ENCODE peak calls at places on chromosomes 16 and 17, in nine cellular contexts. T is sigmoid colon, C is fibroblast of the conjunctiva, J is ovary, D is heart right ventricle, F is WTC11, A is germinal center, E is activated T-cell treated with anti-CD3 and anti-CD28 coated beads for 1 hour, O is GM23338. M is an unnamed sample.
A peak's percentile ranks its signal among the peaks of the same experiment; 100 is the strongest.

GRCh38 chr17:7588553-7589203 is 1.2 kb downstream of the SOX15 start:
- DNase-seq in F (no peak), D (no peak), T (no peak), A (no peak), C (no peak), J (no peak), O (peak; percentile 59), E (no peak), M (peak; percentile 51)

GRCh38 chr17:28030386-28030785 is 12.1 kb upstream of the NLK start:
- DNase-seq in O (no peak), E (no peak), C (no peak), F (no peak), J (no peak), T (no peak), A (no peak), D (no peak), M (no peak)

GRCh38 chr16:24273511-24273910 is 17.4 kb downstream of the CACNG3 start:
- DNase-seq in F (no peak), C (no peak), E (no peak), J (no peak), T (no peak), D (no peak), O (no peak), A (no peak), M (no peak)

GRCh38 chr17:77898521-77899434 is 59.7 kb upstream of the TNRC6C start:
- DNase-seq in J (no peak), A (no peak), F (no peak), O (no peak), E (no peak), D (no peak), T (peak; percentile 46), C (no peak), M (no peak)

GRCh38 chr17:7780736-7781135 is 53.3 kb upstream of the KDM6B start:
- DNase-seq in O (no peak), F (no peak), T (no peak), D (no peak), A (no peak), C (no peak), E (no peak), J (no peak), M (no peak)

GRCh38 chr16:19744670-19745069 is 26.6 kb downstream of the IQCK start:
- DNase-seq in J (no peak), A (no peak), E (no peak), T (no peak), C (no peak), F (no peak), O (no peak), D (no peak), M (no peak)

GRCh38 chr17:319266-319665 is 33.3 kb downstream of the RPH3AL start:
- DNase-seq in O (no peak), E (no peak), A (no peak), F (no peak), J (no peak), T (peak; percentile 56), C (no peak), D (no peak), M (no peak)

GRCh38 chr16:4537376-4538066 is 1.1 kb downstream of the CDIP1 start:
- DNase-seq in T (peak; percentile 70), E (no peak), A (no peak), C (no peak), O (peak; percentile 80), J (peak; percentile 64), F (peak; percentile 54), D (no peak), M (no peak)

GRCh38 chr17:64097196-64097936 is 32.6 kb downstream of the ERN1 start:
- DNase-seq in C (peak; percentile 59), J (no peak), D (no peak), A (no peak), E (no peak), T (no peak), O (no peak), F (no peak), M (no peak)

GRCh38 chr17:27946521-27946920 is 53.4 kb upstream of the LYRM9 start:
- DNase-seq in C (no peak), F (no peak), D (no peak), T (no peak), O (no peak), E (no peak), J (no peak), A (peak; percentile 65), M (no peak)

GRCh38 chr17:29089601-29090044 is 46.7 kb downstream of the PIPOX start:
- DNase-seq in F (no peak), J (no peak), A (no peak), D (no peak), C (no peak), O (no peak), T (peak; percentile 82), E (no peak), M (no peak)

GRCh38 chr16:14007460-14007859 is 63.7 kb upstream of the MRTFB start:
- DNase-seq in A (no peak), O (no peak), C (peak; percentile 89), E (no peak), F (no peak), D (no peak), J (no peak), T (no peak), M (no peak)